ENCODE peak calls at places on chromosomes 13 and 19, in six cellular contexts. I, P, L, S, T and O are unnamed samples.
A peak's percentile ranks its signal among the peaks of the same experiment; 100 is the strongest.

GRCh38 chr19:1364070-1364719 is 19.5 kb upstream of the NDUFS7 start:
- DNase-seq in L (no peak), T (no peak), P (no peak), I (no peak), S (no peak), O (no peak)

GRCh38 chr13:75666646-75667351 is 30.7 kb downstream of the LMO7 start:
- DNase-seq in L (no peak), T (no peak), P (no peak), I (no peak), S (peak; percentile 27), O (peak; percentile 45)

GRCh38 chr13:79481685-79482052 is 714 bp downstream of the NDFIP2 start:
- DNase-seq in P (no peak), T (peak; percentile 7), S (no peak), L (no peak), I (peak; percentile 53), O (no peak)

GRCh38 chr19:8192227-8192820 is 16.8 kb upstream of the CERS4 start:
- DNase-seq in T (no peak), S (no peak), P (no peak), I (no peak), L (no peak), O (no peak)

GRCh38 chr19:19866599-19867248 is 1.0 kb downstream of the ZNF253 start:
- DNase-seq in L (no peak), T (peak; percentile 27), P (no peak), S (peak; percentile 9), I (peak; percentile 10), O (no peak)

GRCh38 chr13:29067306-29067945 is 247.3 kb downstream of the MTUS2 start:
- DNase-seq in L (no peak), T (no peak), I (no peak), P (no peak), S (no peak), O (no peak)

GRCh38 chr13:93690139-93690538 is 463.5 kb downstream of the GPC6 start:
- DNase-seq in I (no peak), T (no peak), S (peak; percentile 5), P (peak; percentile 5), L (no peak), O (no peak)

GRCh38 chr13:100535401-100536135 is 53.0 kb downstream of the GGACT start:
- DNase-seq in P (no peak), T (no peak), L (no peak), S (peak; percentile 63), I (no peak), O (no peak)

GRCh38 chr19:18590273-18591272 is 2.0 kb downstream of the REX1BD start:
- DNase-seq in I (no peak), T (no peak), S (peak; percentile 12), L (no peak), P (no peak), O (no peak)

GRCh38 chr19:1675633-1676350 is 23.4 kb upstream of the TCF3 start:
- DNase-seq in I (no peak), P (no peak), S (no peak), T (no peak), L (no peak), O (no peak)